ENCODE peak calls at places on chromosomes 1 and 21, in ten cellular contexts. One of them, this sample, is unnamed.

GRCh38 chr1:173507205-173507846 is 30.2 kb downstream of the PRDX6 start:
- DNase-seq in Karpas-422: no peak
- DNase-seq in IMR-90: peak; percentile 76
- DNase-seq in GM23338: peak; percentile 46
- DNase-seq in PC-9: peak; percentile 92
- DNase-seq in astrocyte: peak; percentile 89
- DNase-seq in mesenchymal stem cell: peak; percentile 70
- DNase-seq in HepG2: no peak
- DNase-seq in MM.1S: peak; percentile 15
- DNase-seq in H9: no peak
- DNase-seq in this sample: no peak

GRCh38 chr1:35031103-35031452 is 667 bp downstream of the ZMYM6 start:
- DNase-seq in IMR-90: peak; percentile 49
- DNase-seq in astrocyte: peak; percentile 40
- DNase-seq in PC-9: peak; percentile 38
- DNase-seq in GM23338: peak; percentile 57
- DNase-seq in mesenchymal stem cell: peak; percentile 57
- DNase-seq in MM.1S: peak; percentile 51
- DNase-seq in HepG2: peak; percentile 5
- DNase-seq in Karpas-422: peak; percentile 74
- DNase-seq in H9: peak; percentile 32
- DNase-seq in this sample: peak; percentile 45

GRCh38 chr1:204046346-204046745 is 26.6 kb upstream of the SOX13 start:
- DNase-seq in GM23338: no peak
- DNase-seq in astrocyte: no peak
- DNase-seq in mesenchymal stem cell: no peak
- DNase-seq in Karpas-422: no peak
- DNase-seq in IMR-90: no peak
- DNase-seq in H9: no peak
- DNase-seq in HepG2: no peak
- DNase-seq in PC-9: no peak
- DNase-seq in MM.1S: no peak
- DNase-seq in this sample: no peak

GRCh38 chr1:168465942-168466702 is 77.7 kb downstream of the XCL2 start:
- DNase-seq in PC-9: no peak
- DNase-seq in GM23338: no peak
- DNase-seq in HepG2: peak; percentile 36
- DNase-seq in astrocyte: peak; percentile 84
- DNase-seq in IMR-90: peak; percentile 46
- DNase-seq in H9: no peak
- DNase-seq in MM.1S: peak; percentile 24
- DNase-seq in Karpas-422: no peak
- DNase-seq in mesenchymal stem cell: peak; percentile 41
- DNase-seq in this sample: no peak

GRCh38 chr1:13764533-13764932 is 64.5 kb downstream of the PRDM2 start:
- DNase-seq in MM.1S: no peak
- DNase-seq in IMR-90: peak; percentile 56
- DNase-seq in PC-9: no peak
- DNase-seq in H9: no peak
- DNase-seq in HepG2: no peak
- DNase-seq in mesenchymal stem cell: peak; percentile 22
- DNase-seq in Karpas-422: no peak
- DNase-seq in GM23338: peak; percentile 78
- DNase-seq in astrocyte: peak; percentile 54
- DNase-seq in this sample: no peak

GRCh38 chr1:162561616-162562451 is at the start of gene UAP1:
- DNase-seq in mesenchymal stem cell: no peak
- DNase-seq in Karpas-422: peak; percentile 52
- DNase-seq in PC-9: no peak
- DNase-seq in GM23338: peak; percentile 3
- DNase-seq in MM.1S: peak; percentile 50
- DNase-seq in IMR-90: no peak
- DNase-seq in HepG2: no peak
- DNase-seq in H9: peak; percentile 27
- DNase-seq in astrocyte: no peak
- DNase-seq in this sample: peak; percentile 16

GRCh38 chr1:119431836-119432235 is 16.9 kb downstream of the HSD3B2 start:
- DNase-seq in mesenchymal stem cell: no peak
- DNase-seq in H9: no peak
- DNase-seq in HepG2: no peak
- DNase-seq in Karpas-422: no peak
- DNase-seq in IMR-90: no peak
- DNase-seq in astrocyte: no peak
- DNase-seq in PC-9: no peak
- DNase-seq in MM.1S: no peak
- DNase-seq in GM23338: no peak
- DNase-seq in this sample: no peak

GRCh38 chr1:51732701-51733425 is 116.0 kb downstream of the OSBPL9 start:
- DNase-seq in MM.1S: no peak
- DNase-seq in IMR-90: no peak
- DNase-seq in Karpas-422: no peak
- DNase-seq in H9: no peak
- DNase-seq in HepG2: no peak
- DNase-seq in mesenchymal stem cell: no peak
- DNase-seq in GM23338: no peak
- DNase-seq in PC-9: no peak
- DNase-seq in astrocyte: no peak
- DNase-seq in this sample: no peak

GRCh38 chr21:41956926-41957729 is 3.3 kb upstream of the C2CD2 start:
- DNase-seq in IMR-90: peak; percentile 93
- DNase-seq in MM.1S: no peak
- DNase-seq in HepG2: no peak
- DNase-seq in mesenchymal stem cell: peak; percentile 85
- DNase-seq in H9: no peak
- DNase-seq in GM23338: no peak
- DNase-seq in Karpas-422: no peak
- DNase-seq in astrocyte: peak; percentile 79
- DNase-seq in PC-9: peak; percentile 46
- DNase-seq in this sample: no peak

GRCh38 chr1:86154581-86155060 is 2.0 kb downstream of the COL24A1 start:
- DNase-seq in GM23338: peak; percentile 57
- DNase-seq in mesenchymal stem cell: peak; percentile 18
- DNase-seq in MM.1S: no peak
- DNase-seq in HepG2: no peak
- DNase-seq in IMR-90: peak; percentile 38
- DNase-seq in Karpas-422: no peak
- DNase-seq in astrocyte: peak; percentile 41
- DNase-seq in PC-9: no peak
- DNase-seq in H9: peak; percentile 62
- DNase-seq in this sample: no peak

GRCh38 chr1:20255666-20256065 is 35.0 kb upstream of the VWA5B1 start:
- DNase-seq in MM.1S: no peak
- DNase-seq in HepG2: no peak
- DNase-seq in PC-9: no peak
- DNase-seq in Karpas-422: peak; percentile 57
- DNase-seq in mesenchymal stem cell: peak; percentile 69
- DNase-seq in GM23338: no peak
- DNase-seq in astrocyte: peak; percentile 76
- DNase-seq in H9: peak; percentile 43
- DNase-seq in IMR-90: peak; percentile 78
- DNase-seq in this sample: no peak

GRCh38 chr21:30033441-30033840 is 93.6 kb upstream of the GRIK1 start:
- DNase-seq in IMR-90: no peak
- DNase-seq in Karpas-422: no peak
- DNase-seq in HepG2: no peak
- DNase-seq in PC-9: no peak
- DNase-seq in MM.1S: no peak
- DNase-seq in H9: no peak
- DNase-seq in GM23338: no peak
- DNase-seq in mesenchymal stem cell: no peak
- DNase-seq in astrocyte: no peak
- DNase-seq in this sample: no peak

GRCh38 chr1:18293291-18293690 is 185.7 kb downstream of the IGSF21 start:
- DNase-seq in IMR-90: no peak
- DNase-seq in Karpas-422: no peak
- DNase-seq in astrocyte: no peak
- DNase-seq in mesenchymal stem cell: no peak
- DNase-seq in HepG2: no peak
- DNase-seq in GM23338: no peak
- DNase-seq in PC-9: no peak
- DNase-seq in MM.1S: no peak
- DNase-seq in H9: no peak
- DNase-seq in this sample: no peak

GRCh38 chr1:198068280-198068679 is 88.5 kb upstream of the NEK7 start:
- DNase-seq in IMR-90: peak; percentile 50
- DNase-seq in mesenchymal stem cell: no peak
- DNase-seq in H9: no peak
- DNase-seq in PC-9: no peak
- DNase-seq in Karpas-422: no peak
- DNase-seq in MM.1S: no peak
- DNase-seq in GM23338: no peak
- DNase-seq in astrocyte: no peak
- DNase-seq in HepG2: no peak
- DNase-seq in this sample: no peak

GRCh38 chr1:198064181-198064580 is 92.6 kb upstream of the NEK7 start:
- DNase-seq in IMR-90: peak; percentile 16
- DNase-seq in mesenchymal stem cell: no peak
- DNase-seq in MM.1S: no peak
- DNase-seq in HepG2: no peak
- DNase-seq in astrocyte: no peak
- DNase-seq in GM23338: no peak
- DNase-seq in Karpas-422: no peak
- DNase-seq in PC-9: no peak
- DNase-seq in H9: no peak
- DNase-seq in this sample: no peak
- H2AFZ ChIP-seq in IMR-90: no peak overlapping the region
- H2AFZ ChIP-seq in mesenchymal stem cell: no peak overlapping the region
- H2AFZ ChIP-seq in MM.1S: no peak overlapping the region
- H2AFZ ChIP-seq in HepG2: no peak overlapping the region
- H2AFZ ChIP-seq in astrocyte: peak overlapping the region; percentile 42
- H2AFZ ChIP-seq in GM23338: peak overlapping the region; percentile 83
- H2AFZ ChIP-seq in Karpas-422: no peak overlapping the region
- H2AFZ ChIP-seq in PC-9: peak overlapping the region; percentile 68
- H2AFZ ChIP-seq in H9: no peak overlapping the region
- H2AFZ ChIP-seq in this sample: no peak overlapping the region

GRCh38 chr1:234885601-234886000 is 243.0 kb downstream of the TOMM20 start:
- DNase-seq in Karpas-422: no peak
- DNase-seq in HepG2: no peak
- DNase-seq in H9: no peak
- DNase-seq in PC-9: no peak
- DNase-seq in astrocyte: no peak
- DNase-seq in MM.1S: no peak
- DNase-seq in mesenchymal stem cell: no peak
- DNase-seq in IMR-90: no peak
- DNase-seq in GM23338: no peak
- DNase-seq in this sample: no peak
- H3K27ac ChIP-seq in Karpas-422: no peak overlapping the region
- H3K27ac ChIP-seq in HepG2: no peak overlapping the region
- H3K27ac ChIP-seq in H9: no peak overlapping the region
- H3K27ac ChIP-seq in PC-9: no peak overlapping the region
- H3K27ac ChIP-seq in astrocyte: no peak overlapping the region
- H3K27ac ChIP-seq in MM.1S: no peak overlapping the region
- H3K27ac ChIP-seq in mesenchymal stem cell: no peak overlapping the region
- H3K27ac ChIP-seq in IMR-90: no peak overlapping the region
- H3K27ac ChIP-seq in GM23338: no peak overlapping the region
- H3K27ac ChIP-seq in this sample: no peak overlapping the region

GRCh38 chr1:192810253-192810880 is 1.5 kb downstream of the RGS2 start:
- DNase-seq in H9: no peak
- DNase-seq in astrocyte: peak; percentile 51
- DNase-seq in mesenchymal stem cell: peak; percentile 79
- DNase-seq in HepG2: no peak
- DNase-seq in PC-9: no peak
- DNase-seq in GM23338: no peak
- DNase-seq in IMR-90: peak; percentile 82
- DNase-seq in Karpas-422: peak; percentile 54
- DNase-seq in MM.1S: peak; percentile 80
- DNase-seq in this sample: peak; percentile 79
- H3K4me1 ChIP-seq in H9: no peaks in the 10 kb centered on the region
- H3K4me1 ChIP-seq in astrocyte: peaks cover 21% of the 10 kb centered on the region
- H3K4me1 ChIP-seq in mesenchymal stem cell: peaks cover 3% of the 10 kb centered on the region
- H3K4me1 ChIP-seq in HepG2: peaks cover 29% of the 10 kb centered on the region
- H3K4me1 ChIP-seq in PC-9: peaks cover 17% of the 10 kb centered on the region
- H3K4me1 ChIP-seq in GM23338: peaks cover 15% of the 10 kb centered on the region
- H3K4me1 ChIP-seq in IMR-90: peaks cover 4% of the 10 kb centered on the region
- H3K4me1 ChIP-seq in Karpas-422: peaks cover 36% of the 10 kb centered on the region
- H3K4me1 ChIP-seq in MM.1S: peaks cover 16% of the 10 kb centered on the region
- H3K4me1 ChIP-seq in this sample: peaks cover 36% of the 10 kb centered on the region

GRCh38 chr1:244329591-244330317 is 122.0 kb downstream of the ADSS2 start:
- DNase-seq in IMR-90: no peak
- DNase-seq in HepG2: no peak
- DNase-seq in PC-9: peak; percentile 37
- DNase-seq in MM.1S: no peak
- DNase-seq in Karpas-422: peak; percentile 14
- DNase-seq in H9: no peak
- DNase-seq in GM23338: no peak
- DNase-seq in astrocyte: no peak
- DNase-seq in mesenchymal stem cell: no peak
- DNase-seq in this sample: no peak
- H2AFZ ChIP-seq in IMR-90: no peak overlapping the region
- H2AFZ ChIP-seq in HepG2: no peak overlapping the region
- H2AFZ ChIP-seq in PC-9: no peak overlapping the region
- H2AFZ ChIP-seq in MM.1S: no peak overlapping the region
- H2AFZ ChIP-seq in Karpas-422: no peak overlapping the region
- H2AFZ ChIP-seq in H9: peak overlapping the region; percentile 48
- H2AFZ ChIP-seq in GM23338: no peak overlapping the region
- H2AFZ ChIP-seq in astrocyte: no peak overlapping the region
- H2AFZ ChIP-seq in mesenchymal stem cell: no peak overlapping the region
- H2AFZ ChIP-seq in this sample: no peak overlapping the region

GRCh38 chr1:184854456-184855180 is 100.0 kb upstream of the EDEM3 start:
- DNase-seq in H9: no peak
- DNase-seq in MM.1S: no peak
- DNase-seq in IMR-90: peak; percentile 76
- DNase-seq in HepG2: no peak
- DNase-seq in Karpas-422: no peak
- DNase-seq in GM23338: no peak
- DNase-seq in PC-9: no peak
- DNase-seq in mesenchymal stem cell: peak; percentile 68
- DNase-seq in astrocyte: peak; percentile 58
- DNase-seq in this sample: no peak
- H3K27ac ChIP-seq in H9: no peak overlapping the region
- H3K27ac ChIP-seq in MM.1S: no peak overlapping the region
- H3K27ac ChIP-seq in IMR-90: no peak overlapping the region
- H3K27ac ChIP-seq in HepG2: no peak overlapping the region
- H3K27ac ChIP-seq in Karpas-422: no peak overlapping the region
- H3K27ac ChIP-seq in GM23338: no peak overlapping the region
- H3K27ac ChIP-seq in PC-9: no peak overlapping the region
- H3K27ac ChIP-seq in mesenchymal stem cell: no peak overlapping the region
- H3K27ac ChIP-seq in astrocyte: no peak overlapping the region
- H3K27ac ChIP-seq in this sample: no peak overlapping the region

DNA sequence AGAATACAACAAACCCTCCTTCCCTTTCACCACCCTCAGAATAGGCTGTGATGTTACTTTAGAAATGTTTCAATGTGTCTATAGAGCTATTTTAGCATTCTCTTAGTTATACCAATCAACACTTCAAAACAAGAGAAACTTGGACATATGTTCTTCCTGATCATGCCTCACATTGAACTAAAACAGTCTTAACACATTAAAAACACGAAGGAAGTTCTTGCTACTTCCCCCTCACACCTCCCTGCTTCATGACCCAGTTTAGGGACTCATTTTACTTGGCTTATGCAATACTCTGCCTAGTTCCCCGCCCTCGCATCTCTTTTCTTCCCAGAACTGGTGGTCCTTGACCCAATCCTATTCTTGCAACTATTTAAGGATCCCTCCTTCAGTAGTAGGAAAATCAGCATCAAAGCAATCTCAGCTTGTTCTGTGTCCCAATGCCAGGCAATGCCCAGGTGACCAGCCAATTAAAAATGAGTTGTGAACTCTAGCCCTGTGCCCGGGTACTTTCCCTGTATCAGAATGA is 408.8 kb upstream of the BEND5 start:
- DNase-seq in Karpas-422: no peak
- DNase-seq in astrocyte: no peak
- DNase-seq in PC-9: no peak
- DNase-seq in GM23338: no peak
- DNase-seq in IMR-90: no peak
- DNase-seq in H9: no peak
- DNase-seq in HepG2: no peak
- DNase-seq in mesenchymal stem cell: no peak
- DNase-seq in MM.1S: no peak
- DNase-seq in this sample: no peak
- H3K4me1 ChIP-seq in Karpas-422: no peaks in the 10 kb centered on the region
- H3K4me1 ChIP-seq in astrocyte: no peaks in the 10 kb centered on the region
- H3K4me1 ChIP-seq in PC-9: no peaks in the 10 kb centered on the region
- H3K4me1 ChIP-seq in GM23338: no peaks in the 10 kb centered on the region
- H3K4me1 ChIP-seq in IMR-90: no peaks in the 10 kb centered on the region
- H3K4me1 ChIP-seq in H9: no peaks in the 10 kb centered on the region
- H3K4me1 ChIP-seq in HepG2: no peaks in the 10 kb centered on the region
- H3K4me1 ChIP-seq in mesenchymal stem cell: no peaks in the 10 kb centered on the region
- H3K4me1 ChIP-seq in MM.1S: peaks cover 20% of the 10 kb centered on the region
- H3K4me1 ChIP-seq in this sample: no peaks in the 10 kb centered on the region